ENCODE peak calls at places on chromosomes 13 and 19, in six cellular contexts. One of them, this sample, is unnamed.

GRCh38 chr19:31598730-31599238 is 249.5 kb upstream of the TSHZ3 start:
- DNase-seq in OCI-M1: no peak
- DNase-seq in activated CD4-positive, CD25-positive, alpha-beta regulatory T cell treated with anti-CD3 and anti-CD28 coated beads, Interleukin-2, amount 50 U/mL, for 16 hours: no peak
- DNase-seq in amygdala: no peak
- DNase-seq in left ventricle myocardium superior: no peak
- DNase-seq in D341Med: no peak
- DNase-seq in this sample: no peak

GRCh38 chr13:105341256-105341655 is 1194.2 kb downstream of the EFNB2 start:
- DNase-seq in OCI-M1: no peak
- DNase-seq in activated CD4-positive, CD25-positive, alpha-beta regulatory T cell treated with anti-CD3 and anti-CD28 coated beads, Interleukin-2, amount 50 U/mL, for 16 hours: no peak
- DNase-seq in amygdala: no peak
- DNase-seq in left ventricle myocardium superior: no peak
- DNase-seq in D341Med: no peak
- DNase-seq in this sample: no peak

GRCh38 chr19:50580970-50581636 is 12.9 kb upstream of the LRRC4B start:
- DNase-seq in OCI-M1: no peak
- DNase-seq in activated CD4-positive, CD25-positive, alpha-beta regulatory T cell treated with anti-CD3 and anti-CD28 coated beads, Interleukin-2, amount 50 U/mL, for 16 hours: no peak
- DNase-seq in amygdala: no peak
- DNase-seq in left ventricle myocardium superior: no peak
- DNase-seq in D341Med: no peak
- DNase-seq in this sample: no peak

GRCh38 chr13:46359731-46360130 is 27.3 kb downstream of the RUBCNL start:
- DNase-seq in OCI-M1: no peak
- DNase-seq in activated CD4-positive, CD25-positive, alpha-beta regulatory T cell treated with anti-CD3 and anti-CD28 coated beads, Interleukin-2, amount 50 U/mL, for 16 hours: no peak
- DNase-seq in amygdala: no peak
- DNase-seq in left ventricle myocardium superior: no peak
- DNase-seq in D341Med: no peak
- DNase-seq in this sample: no peak

GRCh38 chr13:28551498-28551895 is 56.6 kb upstream of the FLT1 start:
- DNase-seq in OCI-M1: no peak
- DNase-seq in activated CD4-positive, CD25-positive, alpha-beta regulatory T cell treated with anti-CD3 and anti-CD28 coated beads, Interleukin-2, amount 50 U/mL, for 16 hours: no peak
- DNase-seq in amygdala: no peak
- DNase-seq in left ventricle myocardium superior: no peak
- DNase-seq in D341Med: no peak
- DNase-seq in this sample: no peak

GRCh38 chr19:13318190-13318589 is 168.0 kb downstream of the IER2 start:
- DNase-seq in OCI-M1: no peak
- DNase-seq in activated CD4-positive, CD25-positive, alpha-beta regulatory T cell treated with anti-CD3 and anti-CD28 coated beads, Interleukin-2, amount 50 U/mL, for 16 hours: no peak
- DNase-seq in amygdala: no peak
- DNase-seq in left ventricle myocardium superior: no peak
- DNase-seq in D341Med: no peak
- DNase-seq in this sample: no peak

GRCh38 chr13:25085125-25085742 is 10.7 kb upstream of the PABPC3 start:
- DNase-seq in OCI-M1: peak; percentile 26
- DNase-seq in activated CD4-positive, CD25-positive, alpha-beta regulatory T cell treated with anti-CD3 and anti-CD28 coated beads, Interleukin-2, amount 50 U/mL, for 16 hours: no peak
- DNase-seq in amygdala: no peak
- DNase-seq in left ventricle myocardium superior: no peak
- DNase-seq in D341Med: peak; percentile 71
- DNase-seq in this sample: peak; percentile 39

GRCh38 chr13:59531571-59532091 is 632.1 kb downstream of the DIAPH3 start:
- DNase-seq in OCI-M1: peak; percentile 91
- DNase-seq in activated CD4-positive, CD25-positive, alpha-beta regulatory T cell treated with anti-CD3 and anti-CD28 coated beads, Interleukin-2, amount 50 U/mL, for 16 hours: no peak
- DNase-seq in amygdala: no peak
- DNase-seq in left ventricle myocardium superior: peak; percentile 87
- DNase-seq in D341Med: no peak
- DNase-seq in this sample: no peak

GRCh38 chr13:44921931-44922758 is 67.1 kb downstream of the NUFIP1 start:
- DNase-seq in OCI-M1: no peak
- DNase-seq in activated CD4-positive, CD25-positive, alpha-beta regulatory T cell treated with anti-CD3 and anti-CD28 coated beads, Interleukin-2, amount 50 U/mL, for 16 hours: no peak
- DNase-seq in amygdala: no peak
- DNase-seq in left ventricle myocardium superior: no peak
- DNase-seq in D341Med: no peak
- DNase-seq in this sample: peak; percentile 35

GRCh38 chr13:108787709-108788394 is 158.4 kb downstream of the MYO16 start:
- DNase-seq in OCI-M1: no peak
- DNase-seq in activated CD4-positive, CD25-positive, alpha-beta regulatory T cell treated with anti-CD3 and anti-CD28 coated beads, Interleukin-2, amount 50 U/mL, for 16 hours: no peak
- DNase-seq in amygdala: no peak
- DNase-seq in left ventricle myocardium superior: no peak
- DNase-seq in D341Med: no peak
- DNase-seq in this sample: no peak

GRCh38 chr13:23609414-23610186 is 39.4 kb downstream of the TNFRSF19 start:
- DNase-seq in OCI-M1: no peak
- DNase-seq in activated CD4-positive, CD25-positive, alpha-beta regulatory T cell treated with anti-CD3 and anti-CD28 coated beads, Interleukin-2, amount 50 U/mL, for 16 hours: no peak
- DNase-seq in amygdala: no peak
- DNase-seq in left ventricle myocardium superior: no peak
- DNase-seq in D341Med: no peak
- DNase-seq in this sample: no peak

GRCh38 chr19:13846533-13847032 is 30.4 kb upstream of the NANOS3 start:
- DNase-seq in OCI-M1: peak; percentile 100
- DNase-seq in activated CD4-positive, CD25-positive, alpha-beta regulatory T cell treated with anti-CD3 and anti-CD28 coated beads, Interleukin-2, amount 50 U/mL, for 16 hours: peak; percentile 90
- DNase-seq in amygdala: no peak
- DNase-seq in left ventricle myocardium superior: peak; percentile 90
- DNase-seq in D341Med: peak; percentile 46
- DNase-seq in this sample: peak; percentile 99

GRCh38 chr13:27131202-27131623 is 40.4 kb downstream of the USP12 start:
- DNase-seq in OCI-M1: peak; percentile 9
- DNase-seq in activated CD4-positive, CD25-positive, alpha-beta regulatory T cell treated with anti-CD3 and anti-CD28 coated beads, Interleukin-2, amount 50 U/mL, for 16 hours: peak; percentile 61
- DNase-seq in amygdala: no peak
- DNase-seq in left ventricle myocardium superior: no peak
- DNase-seq in D341Med: no peak
- DNase-seq in this sample: no peak

GRCh38 chr13:57740719-57741118 is 109.2 kb downstream of the PCDH17 start:
- DNase-seq in OCI-M1: no peak
- DNase-seq in activated CD4-positive, CD25-positive, alpha-beta regulatory T cell treated with anti-CD3 and anti-CD28 coated beads, Interleukin-2, amount 50 U/mL, for 16 hours: no peak
- DNase-seq in amygdala: peak; percentile 1
- DNase-seq in left ventricle myocardium superior: peak; percentile 32
- DNase-seq in D341Med: no peak
- DNase-seq in this sample: no peak

GRCh38 chr13:111927181-111927540 is 139.8 kb upstream of the SOX1 start:
- DNase-seq in OCI-M1: no peak
- DNase-seq in activated CD4-positive, CD25-positive, alpha-beta regulatory T cell treated with anti-CD3 and anti-CD28 coated beads, Interleukin-2, amount 50 U/mL, for 16 hours: no peak
- DNase-seq in amygdala: no peak
- DNase-seq in left ventricle myocardium superior: no peak
- DNase-seq in D341Med: no peak
- DNase-seq in this sample: no peak

GRCh38 chr19:37505958-37506386 is 767 bp upstream of the ZNF793 start:
- DNase-seq in OCI-M1: no peak
- DNase-seq in activated CD4-positive, CD25-positive, alpha-beta regulatory T cell treated with anti-CD3 and anti-CD28 coated beads, Interleukin-2, amount 50 U/mL, for 16 hours: no peak
- DNase-seq in amygdala: no peak
- DNase-seq in left ventricle myocardium superior: no peak
- DNase-seq in D341Med: peak; percentile 71
- DNase-seq in this sample: no peak

GRCh38 chr13:30466358-30466714 is 600 bp upstream of the HMGB1 start:
- DNase-seq in OCI-M1: peak; percentile 62
- DNase-seq in activated CD4-positive, CD25-positive, alpha-beta regulatory T cell treated with anti-CD3 and anti-CD28 coated beads, Interleukin-2, amount 50 U/mL, for 16 hours: no peak
- DNase-seq in amygdala: no peak
- DNase-seq in left ventricle myocardium superior: no peak
- DNase-seq in D341Med: peak; percentile 45
- DNase-seq in this sample: peak; percentile 39

GRCh38 chr13:114019367-114019766 is 45.5 kb upstream of the C13orf46 start:
- DNase-seq in OCI-M1: peak; percentile 1
- DNase-seq in activated CD4-positive, CD25-positive, alpha-beta regulatory T cell treated with anti-CD3 and anti-CD28 coated beads, Interleukin-2, amount 50 U/mL, for 16 hours: no peak
- DNase-seq in amygdala: no peak
- DNase-seq in left ventricle myocardium superior: peak; percentile 36
- DNase-seq in D341Med: no peak
- DNase-seq in this sample: no peak

GRCh38 chr19:28887920-28888618 is 324.9 kb downstream of the UQCRFS1 start:
- DNase-seq in OCI-M1: no peak
- DNase-seq in activated CD4-positive, CD25-positive, alpha-beta regulatory T cell treated with anti-CD3 and anti-CD28 coated beads, Interleukin-2, amount 50 U/mL, for 16 hours: no peak
- DNase-seq in amygdala: no peak
- DNase-seq in left ventricle myocardium superior: peak; percentile 40
- DNase-seq in D341Med: no peak
- DNase-seq in this sample: no peak

GRCh38 chr19:46907880-46908279 is 47.1 kb downstream of the ARHGAP35 start:
- DNase-seq in OCI-M1: no peak
- DNase-seq in activated CD4-positive, CD25-positive, alpha-beta regulatory T cell treated with anti-CD3 and anti-CD28 coated beads, Interleukin-2, amount 50 U/mL, for 16 hours: no peak
- DNase-seq in amygdala: no peak
- DNase-seq in left ventricle myocardium superior: peak; percentile 53
- DNase-seq in D341Med: no peak
- DNase-seq in this sample: no peak

GRCh38 chr19:4069331-4069959 is 2.7 kb upstream of the ZBTB7A start:
- DNase-seq in OCI-M1: no peak
- DNase-seq in activated CD4-positive, CD25-positive, alpha-beta regulatory T cell treated with anti-CD3 and anti-CD28 coated beads, Interleukin-2, amount 50 U/mL, for 16 hours: no peak
- DNase-seq in amygdala: no peak
- DNase-seq in left ventricle myocardium superior: peak; percentile 74
- DNase-seq in D341Med: no peak
- DNase-seq in this sample: no peak

GRCh38 chr13:43364210-43365041 is 341.0 kb downstream of the DNAJC15 start:
- DNase-seq in OCI-M1: no peak
- DNase-seq in activated CD4-positive, CD25-positive, alpha-beta regulatory T cell treated with anti-CD3 and anti-CD28 coated beads, Interleukin-2, amount 50 U/mL, for 16 hours: no peak
- DNase-seq in amygdala: no peak
- DNase-seq in left ventricle myocardium superior: peak; percentile 46
- DNase-seq in D341Med: no peak
- DNase-seq in this sample: no peak

GRCh38 chr19:1503089-1503924 is 9.5 kb downstream of the ADAMTSL5 start:
- DNase-seq in OCI-M1: peak; percentile 68
- DNase-seq in activated CD4-positive, CD25-positive, alpha-beta regulatory T cell treated with anti-CD3 and anti-CD28 coated beads, Interleukin-2, amount 50 U/mL, for 16 hours: peak; percentile 34
- DNase-seq in amygdala: no peak
- DNase-seq in left ventricle myocardium superior: peak; percentile 77
- DNase-seq in D341Med: peak; percentile 83
- DNase-seq in this sample: peak; percentile 33

GRCh38 chr13:23845309-23845708 is 43.9 kb downstream of the MIPEP start:
- DNase-seq in OCI-M1: no peak
- DNase-seq in activated CD4-positive, CD25-positive, alpha-beta regulatory T cell treated with anti-CD3 and anti-CD28 coated beads, Interleukin-2, amount 50 U/mL, for 16 hours: no peak
- DNase-seq in amygdala: no peak
- DNase-seq in left ventricle myocardium superior: no peak
- DNase-seq in D341Med: no peak
- DNase-seq in this sample: no peak

GRCh38 chr19:45881909-45882528 is 3.9 kb downstream of the IRF2BP1 start:
- DNase-seq in OCI-M1: no peak
- DNase-seq in activated CD4-positive, CD25-positive, alpha-beta regulatory T cell treated with anti-CD3 and anti-CD28 coated beads, Interleukin-2, amount 50 U/mL, for 16 hours: no peak
- DNase-seq in amygdala: no peak
- DNase-seq in left ventricle myocardium superior: no peak
- DNase-seq in D341Med: no peak
- DNase-seq in this sample: peak; percentile 92

GRCh38 chr13:47287291-47287751 is 390.5 kb upstream of the HTR2A start:
- DNase-seq in OCI-M1: no peak
- DNase-seq in activated CD4-positive, CD25-positive, alpha-beta regulatory T cell treated with anti-CD3 and anti-CD28 coated beads, Interleukin-2, amount 50 U/mL, for 16 hours: no peak
- DNase-seq in amygdala: no peak
- DNase-seq in left ventricle myocardium superior: no peak
- DNase-seq in D341Med: no peak
- DNase-seq in this sample: no peak

GRCh38 chr19:4098493-4098892 is 25.4 kb downstream of the MAP2K2 start:
- DNase-seq in OCI-M1: no peak
- DNase-seq in activated CD4-positive, CD25-positive, alpha-beta regulatory T cell treated with anti-CD3 and anti-CD28 coated beads, Interleukin-2, amount 50 U/mL, for 16 hours: no peak
- DNase-seq in amygdala: no peak
- DNase-seq in left ventricle myocardium superior: peak; percentile 90
- DNase-seq in D341Med: no peak
- DNase-seq in this sample: no peak

GRCh38 chr13:95298169-95298940 is 2.9 kb downstream of the ABCC4 start:
- DNase-seq in OCI-M1: no peak
- DNase-seq in activated CD4-positive, CD25-positive, alpha-beta regulatory T cell treated with anti-CD3 and anti-CD28 coated beads, Interleukin-2, amount 50 U/mL, for 16 hours: no peak
- DNase-seq in amygdala: no peak
- DNase-seq in left ventricle myocardium superior: no peak
- DNase-seq in D341Med: no peak
- DNase-seq in this sample: no peak

GRCh38 chr13:96130818-96131217 is 40.9 kb downstream of the HS6ST3 start:
- DNase-seq in OCI-M1: no peak
- DNase-seq in activated CD4-positive, CD25-positive, alpha-beta regulatory T cell treated with anti-CD3 and anti-CD28 coated beads, Interleukin-2, amount 50 U/mL, for 16 hours: no peak
- DNase-seq in amygdala: no peak
- DNase-seq in left ventricle myocardium superior: no peak
- DNase-seq in D341Med: no peak
- DNase-seq in this sample: no peak

GRCh38 chr13:69769637-69770036 is 338.0 kb upstream of the ATXN8OS start:
- DNase-seq in OCI-M1: peak; percentile 2
- DNase-seq in activated CD4-positive, CD25-positive, alpha-beta regulatory T cell treated with anti-CD3 and anti-CD28 coated beads, Interleukin-2, amount 50 U/mL, for 16 hours: no peak
- DNase-seq in amygdala: no peak
- DNase-seq in left ventricle myocardium superior: no peak
- DNase-seq in D341Med: no peak
- DNase-seq in this sample: no peak

GRCh38 chr13:48829536-48829935 is 146.2 kb upstream of the FNDC3A start:
- DNase-seq in OCI-M1: peak; percentile 66
- DNase-seq in activated CD4-positive, CD25-positive, alpha-beta regulatory T cell treated with anti-CD3 and anti-CD28 coated beads, Interleukin-2, amount 50 U/mL, for 16 hours: no peak
- DNase-seq in amygdala: no peak
- DNase-seq in left ventricle myocardium superior: no peak
- DNase-seq in D341Med: no peak
- DNase-seq in this sample: no peak